ENCODE peak calls at places on chromosome 22, in four cellular contexts. One of them, this sample, is unnamed.

GRCh38 chr22:37927129-37927936 is 21.2 kb downstream of the MICALL1 start:
- DNase-seq in ELF-1: no peak
- DNase-seq in iris pigment epithelial cell: no peak
- DNase-seq in stimulated activated CD4-positive, alpha-beta T cell treated with anti-CD3 and anti-CD28 coated beads, Interleukin-12 subunit alpha, Interleukin-12 subunit beta, amount 100 ng/mL, for 24 hours: no peak
- DNase-seq in this sample: no peak

GRCh38 chr22:40396882-40397281 is 26.5 kb downstream of the SGSM3 start:
- DNase-seq in ELF-1: peak; percentile 88
- DNase-seq in stimulated activated CD4-positive, alpha-beta T cell treated with anti-CD3 and anti-CD28 coated beads, Interleukin-12 subunit alpha, Interleukin-12 subunit beta, amount 100 ng/mL, for 24 hours: no peak
- DNase-seq in iris pigment epithelial cell: peak; percentile 55
- DNase-seq in this sample: peak; percentile 88

GRCh38 chr22:22043296-22044078 is 60.9 kb upstream of the TOP3B start:
- DNase-seq in ELF-1: no peak
- DNase-seq in stimulated activated CD4-positive, alpha-beta T cell treated with anti-CD3 and anti-CD28 coated beads, Interleukin-12 subunit alpha, Interleukin-12 subunit beta, amount 100 ng/mL, for 24 hours: no peak
- DNase-seq in iris pigment epithelial cell: no peak
- DNase-seq in this sample: no peak

GRCh38 chr22:45671783-45672563 is at the start of gene ATXN10:
- DNase-seq in stimulated activated CD4-positive, alpha-beta T cell treated with anti-CD3 and anti-CD28 coated beads, Interleukin-12 subunit alpha, Interleukin-12 subunit beta, amount 100 ng/mL, for 24 hours: peak; percentile 51
- DNase-seq in ELF-1: peak; percentile 82
- DNase-seq in iris pigment epithelial cell: peak; percentile 68
- DNase-seq in this sample: peak; percentile 77

GRCh38 chr22:42001706-42002105 is 3.1 kb downstream of the WBP2NL start:
- DNase-seq in stimulated activated CD4-positive, alpha-beta T cell treated with anti-CD3 and anti-CD28 coated beads, Interleukin-12 subunit alpha, Interleukin-12 subunit beta, amount 100 ng/mL, for 24 hours: no peak
- DNase-seq in ELF-1: no peak
- DNase-seq in iris pigment epithelial cell: no peak
- DNase-seq in this sample: no peak

GRCh38 chr22:37245740-37246139 is 1.7 kb upstream of the RAC2 start:
- DNase-seq in iris pigment epithelial cell: peak; percentile 53
- DNase-seq in ELF-1: no peak
- DNase-seq in stimulated activated CD4-positive, alpha-beta T cell treated with anti-CD3 and anti-CD28 coated beads, Interleukin-12 subunit alpha, Interleukin-12 subunit beta, amount 100 ng/mL, for 24 hours: no peak
- DNase-seq in this sample: no peak

GRCh38 chr22:44396021-44396726 is 83.4 kb upstream of the SHISAL1 start:
- DNase-seq in ELF-1: no peak
- DNase-seq in iris pigment epithelial cell: no peak
- DNase-seq in stimulated activated CD4-positive, alpha-beta T cell treated with anti-CD3 and anti-CD28 coated beads, Interleukin-12 subunit alpha, Interleukin-12 subunit beta, amount 100 ng/mL, for 24 hours: no peak
- DNase-seq in this sample: no peak

GRCh38 chr22:48316245-48316875 is 1511.3 kb downstream of the BRD1 start:
- DNase-seq in stimulated activated CD4-positive, alpha-beta T cell treated with anti-CD3 and anti-CD28 coated beads, Interleukin-12 subunit alpha, Interleukin-12 subunit beta, amount 100 ng/mL, for 24 hours: no peak
- DNase-seq in iris pigment epithelial cell: no peak
- DNase-seq in ELF-1: no peak
- DNase-seq in this sample: no peak

GRCh38 chr22:19291580-19292261 is at the start of gene CLTCL1:
- DNase-seq in stimulated activated CD4-positive, alpha-beta T cell treated with anti-CD3 and anti-CD28 coated beads, Interleukin-12 subunit alpha, Interleukin-12 subunit beta, amount 100 ng/mL, for 24 hours: peak; percentile 41
- DNase-seq in iris pigment epithelial cell: peak; percentile 49
- DNase-seq in ELF-1: peak; percentile 79
- DNase-seq in this sample: peak; percentile 72

GRCh38 chr22:39773503-39773902 is 120.1 kb downstream of the ENTHD1 start:
- DNase-seq in stimulated activated CD4-positive, alpha-beta T cell treated with anti-CD3 and anti-CD28 coated beads, Interleukin-12 subunit alpha, Interleukin-12 subunit beta, amount 100 ng/mL, for 24 hours: no peak
- DNase-seq in iris pigment epithelial cell: no peak
- DNase-seq in ELF-1: no peak
- DNase-seq in this sample: no peak

GRCh38 chr22:42892156-42892555 is 35.1 kb upstream of the ARFGAP3 start:
- DNase-seq in stimulated activated CD4-positive, alpha-beta T cell treated with anti-CD3 and anti-CD28 coated beads, Interleukin-12 subunit alpha, Interleukin-12 subunit beta, amount 100 ng/mL, for 24 hours: no peak
- DNase-seq in ELF-1: no peak
- DNase-seq in iris pigment epithelial cell: no peak
- DNase-seq in this sample: no peak

GRCh38 chr22:50136431-50137047 is 34.0 kb upstream of the PANX2 start:
- DNase-seq in ELF-1: no peak
- DNase-seq in iris pigment epithelial cell: no peak
- DNase-seq in stimulated activated CD4-positive, alpha-beta T cell treated with anti-CD3 and anti-CD28 coated beads, Interleukin-12 subunit alpha, Interleukin-12 subunit beta, amount 100 ng/mL, for 24 hours: no peak
- DNase-seq in this sample: no peak

GRCh38 chr22:25630446-25630845 is 66.0 kb downstream of the GRK3 start:
- DNase-seq in iris pigment epithelial cell: peak; percentile 13
- DNase-seq in ELF-1: no peak
- DNase-seq in stimulated activated CD4-positive, alpha-beta T cell treated with anti-CD3 and anti-CD28 coated beads, Interleukin-12 subunit alpha, Interleukin-12 subunit beta, amount 100 ng/mL, for 24 hours: no peak
- DNase-seq in this sample: no peak

GRCh38 chr22:20022231-20023069 is 1.5 kb downstream of the TANGO2 start:
- DNase-seq in iris pigment epithelial cell: no peak
- DNase-seq in ELF-1: no peak
- DNase-seq in stimulated activated CD4-positive, alpha-beta T cell treated with anti-CD3 and anti-CD28 coated beads, Interleukin-12 subunit alpha, Interleukin-12 subunit beta, amount 100 ng/mL, for 24 hours: no peak
- DNase-seq in this sample: no peak

GRCh38 chr22:26922804-26923203 is 265.4 kb downstream of the MIAT start:
- DNase-seq in stimulated activated CD4-positive, alpha-beta T cell treated with anti-CD3 and anti-CD28 coated beads, Interleukin-12 subunit alpha, Interleukin-12 subunit beta, amount 100 ng/mL, for 24 hours: no peak
- DNase-seq in ELF-1: peak; percentile 50
- DNase-seq in iris pigment epithelial cell: no peak
- DNase-seq in this sample: no peak

GRCh38 chr22:49965291-49966040 is 4.9 kb downstream of the PIM3 start:
- DNase-seq in ELF-1: peak; percentile 4
- DNase-seq in iris pigment epithelial cell: no peak
- DNase-seq in stimulated activated CD4-positive, alpha-beta T cell treated with anti-CD3 and anti-CD28 coated beads, Interleukin-12 subunit alpha, Interleukin-12 subunit beta, amount 100 ng/mL, for 24 hours: no peak
- DNase-seq in this sample: no peak